ENCODE peak calls at places on chromosomes 6 and 20, in seven cellular contexts. W, L, Z, S, T, B and D are unnamed samples. For H3K9me3, the result is how much of the 10 kb centered on the place peaks cover.

GRCh38 chr6:2868637-2869379 is 27.1 kb upstream of the SERPINB1 start:
- DNase-seq in W (no peak), L (no peak), Z (no peak), S (no peak), T (no peak), B (no peak), D (no peak)

GRCh38 chr6:45864651-45865050 is 151.0 kb downstream of the CLIC5 start:
- DNase-seq in W (no peak), L (no peak), Z (no peak), S (no peak), T (no peak), B (no peak), D (no peak)

GRCh38 chr6:143034689-143035334 is 25.9 kb upstream of the AIG1 start:
- DNase-seq in W (no peak), L (no peak), Z (no peak), S (no peak), T (no peak), B (no peak), D (no peak)

GRCh38 chr6:43509142-43509983 is 783 bp downstream of the LRRC73 start:
- DNase-seq in W (peak), L (no peak), Z (no peak), S (no peak), T (no peak), B (peak), D (no peak)

GRCh38 chr6:135722182-135722581 is 129.3 kb upstream of the PDE7B start:
- DNase-seq in W (no peak), L (no peak), Z (no peak), S (peak), T (no peak), B (no peak), D (no peak)

GRCh38 chr6:170152111-170152926 is 138.6 kb downstream of the DLL1 start:
- DNase-seq in W (peak), L (peak), Z (no peak), S (no peak), T (no peak), B (peak), D (peak)

GRCh38 chr20:57007171-57007540 is 259.3 kb downstream of the BMP7 start:
- DNase-seq in W (no peak), L (no peak), Z (no peak), S (no peak), T (no peak), B (no peak), D (no peak)

GRCh38 chr20:48733296-48733790 is 94.5 kb downstream of the PREX1 start:
- DNase-seq in W (no peak), L (no peak), Z (no peak), S (peak), T (no peak), B (no peak), D (no peak)

GRCh38 chr20:9838035-9838377 is 870 bp downstream of the PAK5 start:
- DNase-seq in W (no peak), L (no peak), Z (no peak), S (peak), T (no peak), B (no peak), D (no peak)

GRCh38 chr6:87346700-87347099 is 2.1 kb downstream of the C6orf163 start:
- DNase-seq in W (no peak), L (no peak), Z (no peak), S (no peak), T (no peak), B (no peak), D (no peak)

GRCh38 chr20:37357481-37358365 is 11.8 kb downstream of the SRC start:
- DNase-seq in W (no peak), L (no peak), Z (no peak), S (no peak), T (no peak), B (no peak), D (no peak)

GRCh38 chr6:146876271-146877151 is 277.7 kb downstream of the ADGB start:
- DNase-seq in W (peak), L (no peak), Z (no peak), S (peak), T (no peak), B (no peak), D (no peak)

GRCh38 chr20:5991623-5992441 is 41.4 kb downstream of the MCM8 start:
- DNase-seq in W (no peak), L (no peak), Z (no peak), S (peak), T (no peak), B (no peak), D (no peak)

GRCh38 chr20:38418509-38419204 is 16.5 kb downstream of the SNHG17 start:
- DNase-seq in W (peak), L (no peak), Z (no peak), S (no peak), T (no peak), B (peak), D (peak)

GRCh38 chr6:152783217-152783878 is 32.8 kb downstream of the VIP start:
- DNase-seq in W (no peak), L (no peak), Z (no peak), S (no peak), T (no peak), B (no peak), D (no peak)

GRCh38 chr6:158068893-158069799 is 87.5 kb downstream of the SYNJ2 start:
- DNase-seq in W (peak), L (peak), Z (no peak), S (peak), T (peak), B (no peak), D (peak)

GRCh38 chr6:71349976-71350615 is 61.5 kb downstream of the OGFRL1 start:
- DNase-seq in W (peak), L (no peak), Z (no peak), S (no peak), T (no peak), B (no peak), D (no peak)

GRCh38 chr6:15672291-15672690 is 9.5 kb upstream of the DTNBP1 start:
- DNase-seq in W (no peak), L (no peak), Z (no peak), S (no peak), T (no peak), B (no peak), D (no peak)

GRCh38 chr6:33702345-33702977 is 9.0 kb downstream of the UQCC2 start:
- DNase-seq in W (peak), L (peak), Z (no peak), S (peak), T (no peak), B (no peak), D (peak)

GRCh38 chr20:37327748-37328147 is 18.2 kb upstream of the SRC start:
- DNase-seq in W (peak), L (no peak), Z (no peak), S (no peak), T (peak), B (peak), D (peak)

GRCh38 chr6:36141961-36142360 is 11.6 kb downstream of the MAPK13 start:
- DNase-seq in W (no peak), L (no peak), Z (no peak), S (no peak), T (no peak), B (no peak), D (no peak)

GRCh38 chr6:154537486-154537885 is 27.0 kb upstream of the CNKSR3 start:
- DNase-seq in W (no peak), L (no peak), Z (no peak), S (no peak), T (no peak), B (no peak), D (no peak)

GRCh38 chr20:1242530-1242929 is 16.7 kb downstream of the RAD21L1 start:
- DNase-seq in W (no peak), L (no peak), Z (no peak), S (peak), T (no peak), B (no peak), D (no peak)

GRCh38 chr6:39777218-39777617 is 15.0 kb upstream of the DAAM2 start:
- DNase-seq in W (no peak), L (no peak), Z (no peak), S (no peak), T (no peak), B (no peak), D (no peak)

GRCh38 chr6:161354241-161354840 is 80.5 kb upstream of the AGPAT4 start:
- DNase-seq in W (no peak), L (no peak), Z (no peak), S (no peak), T (no peak), B (no peak), D (no peak)

GRCh38 chr6:50543666-50544065 is 169.7 kb upstream of the TFAP2D start:
- DNase-seq in W (no peak), L (no peak), Z (no peak), S (no peak), T (no peak), B (no peak), D (no peak)

GRCh38 chr20:60372282-60372681 is 414.1 kb downstream of the CDH26 start:
- DNase-seq in W (no peak), L (no peak), Z (no peak), S (no peak), T (no peak), B (no peak), D (no peak)
- H3K9me3 ChIP-seq in W (under half), L (under half), Z (under half), S (under half), T (under half), B (under half), D (under half)

DNA sequence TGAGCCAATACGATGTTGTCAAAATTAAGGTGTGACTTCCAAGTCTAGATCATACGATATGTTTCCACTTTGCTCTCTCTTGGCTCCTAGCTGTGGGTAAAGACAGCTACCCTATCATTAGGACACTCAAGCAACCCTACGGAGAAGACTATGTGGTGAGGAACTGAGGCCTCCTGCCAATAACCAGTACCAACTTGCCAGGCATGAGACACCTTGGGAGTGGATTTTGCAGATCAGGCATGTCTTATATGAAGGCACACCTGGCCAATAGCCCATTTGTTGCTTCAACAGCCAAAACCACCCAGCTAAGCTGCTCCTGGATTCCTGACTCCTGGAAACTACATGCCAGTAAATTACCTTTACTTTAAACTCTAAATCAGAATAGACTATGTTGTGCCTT is 863.4 kb downstream of the DHX35 start:
- DNase-seq in W (no peak), L (no peak), Z (no peak), S (no peak), T (no peak), B (no peak), D (no peak)
- H3K9me3 ChIP-seq in W (under half), L (under half), Z (under half), S (under half), T (under half), B (under half), D (under half)

GRCh38 chr20:59623583-59623982 is 19.2 kb downstream of the PHACTR3 start:
- DNase-seq in W (no peak), L (no peak), Z (no peak), S (no peak), T (no peak), B (no peak), D (no peak)
- H3K9me3 ChIP-seq in W (under half), L (under half), Z (under half), S (under half), T (under half), B (under half), D (under half)

GRCh38 chr20:112396-112795 is 24.9 kb downstream of the DEFB125 start:
- DNase-seq in W (no peak), L (no peak), Z (no peak), S (no peak), T (no peak), B (no peak), D (no peak)
- H3K9me3 ChIP-seq in W (under half), L (under half), Z (under half), S (under half), T (under half), B (under half), D (under half)

GRCh38 chr6:14094721-14095120 is 22.9 kb upstream of the CD83 start:
- DNase-seq in W (no peak), L (no peak), Z (no peak), S (no peak), T (no peak), B (no peak), D (no peak)
- H3K9me3 ChIP-seq in W (under half), L (under half), Z (under half), S (under half), T (under half), B (under half), D (under half)

DNA sequence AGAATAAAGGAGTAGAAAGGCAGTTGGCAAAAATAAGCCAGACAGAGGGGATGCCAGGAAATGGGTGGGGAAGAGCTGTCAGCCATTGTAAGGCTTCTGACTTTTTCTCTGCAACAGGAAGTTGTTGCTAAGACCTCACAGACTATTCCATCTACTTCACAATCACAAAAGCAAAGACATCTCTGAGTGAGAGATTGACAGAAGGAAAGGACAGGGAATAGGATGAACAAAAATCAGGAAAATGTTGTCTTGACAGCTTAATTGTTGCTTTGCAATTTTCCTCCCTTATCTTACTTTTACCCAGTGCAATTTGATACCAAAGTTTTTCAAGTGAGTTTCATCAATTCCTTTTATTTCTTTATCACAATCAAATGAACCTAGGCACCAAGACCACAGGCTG is 291.2 kb downstream of the CBLN4 start:
- DNase-seq in W (no peak), L (no peak), Z (no peak), S (no peak), T (no peak), B (no peak), D (no peak)
- H3K9me3 ChIP-seq in W (under half), L (under half), Z (under half), S (under half), T (under half), B (under half), D (under half)

GRCh38 chr6:74507649-74508048 is 698.2 kb downstream of the COL12A1 start:
- DNase-seq in W (no peak), L (no peak), Z (no peak), S (no peak), T (no peak), B (no peak), D (no peak)
- H3K9me3 ChIP-seq in W (under half), L (under half), Z (under half), S (under half), T (under half), B (under half), D (under half)